ENCODE peak calls at places on chromosomes 13 and 19, in seven cellular contexts. One of them, this sample, is unnamed.

GRCh38 chr13:20206836-20207235 is 14.1 kb upstream of the GJB2 start:
- DNase-seq in IMR-90: no peak
- DNase-seq in mesendoderm: no peak
- DNase-seq in mesenchymal stem cell: no peak
- DNase-seq in neuronal stem cell: no peak
- DNase-seq in H1: no peak
- DNase-seq in H9: no peak
- DNase-seq in this sample: no peak

GRCh38 chr13:33364192-33364591 is 78.6 kb upstream of the STARD13 start:
- DNase-seq in H9: no peak
- DNase-seq in neuronal stem cell: no peak
- DNase-seq in IMR-90: no peak
- DNase-seq in mesenchymal stem cell: no peak
- DNase-seq in H1: no peak
- DNase-seq in mesendoderm: no peak
- DNase-seq in this sample: no peak

GRCh38 chr13:110819203-110820014 is 95.5 kb downstream of the ANKRD10 start:
- DNase-seq in neuronal stem cell: peak; percentile 79
- DNase-seq in H9: peak; percentile 84
- DNase-seq in IMR-90: peak; percentile 58
- DNase-seq in mesendoderm: peak; percentile 79
- DNase-seq in mesenchymal stem cell: peak; percentile 66
- DNase-seq in H1: peak; percentile 93
- DNase-seq in this sample: peak; percentile 76

GRCh38 chr19:4098493-4098892 is 25.4 kb downstream of the MAP2K2 start:
- DNase-seq in H9: no peak
- DNase-seq in mesendoderm: no peak
- DNase-seq in IMR-90: no peak
- DNase-seq in neuronal stem cell: no peak
- DNase-seq in mesenchymal stem cell: no peak
- DNase-seq in H1: no peak
- DNase-seq in this sample: no peak

GRCh38 chr13:45422731-45423130 is 4.6 kb upstream of the SLC25A30 start:
- DNase-seq in neuronal stem cell: no peak
- DNase-seq in mesenchymal stem cell: no peak
- DNase-seq in mesendoderm: no peak
- DNase-seq in H1: peak; percentile 47
- DNase-seq in H9: no peak
- DNase-seq in IMR-90: no peak
- DNase-seq in this sample: no peak

GRCh38 chr19:40235238-40236025 is 8.9 kb upstream of the CCNP start:
- DNase-seq in mesenchymal stem cell: no peak
- DNase-seq in neuronal stem cell: no peak
- DNase-seq in IMR-90: no peak
- DNase-seq in H1: no peak
- DNase-seq in H9: peak; percentile 60
- DNase-seq in mesendoderm: peak; percentile 14
- DNase-seq in this sample: no peak

GRCh38 chr13:96020155-96020575 is 33.0 kb downstream of the UGGT2 start:
- DNase-seq in mesendoderm: peak; percentile 83
- DNase-seq in mesenchymal stem cell: peak; percentile 68
- DNase-seq in H9: peak; percentile 46
- DNase-seq in neuronal stem cell: peak; percentile 70
- DNase-seq in H1: no peak
- DNase-seq in IMR-90: peak; percentile 67
- DNase-seq in this sample: peak; percentile 65

GRCh38 chr13:110103479-110103878 is 203.5 kb downstream of the COL4A1 start:
- DNase-seq in H9: no peak
- DNase-seq in IMR-90: no peak
- DNase-seq in mesenchymal stem cell: no peak
- DNase-seq in mesendoderm: no peak
- DNase-seq in H1: no peak
- DNase-seq in neuronal stem cell: no peak
- DNase-seq in this sample: no peak

GRCh38 chr19:44753619-44753931 is 5.1 kb downstream of the BCL3 start:
- DNase-seq in H9: no peak
- DNase-seq in neuronal stem cell: no peak
- DNase-seq in H1: no peak
- DNase-seq in IMR-90: no peak
- DNase-seq in mesendoderm: no peak
- DNase-seq in mesenchymal stem cell: no peak
- DNase-seq in this sample: no peak

GRCh38 chr19:44113784-44114390 is 688 bp downstream of the ZNF225 start:
- DNase-seq in H1: no peak
- DNase-seq in mesendoderm: peak; percentile 15
- DNase-seq in neuronal stem cell: peak; percentile 3
- DNase-seq in H9: peak; percentile 29
- DNase-seq in mesenchymal stem cell: no peak
- DNase-seq in IMR-90: peak; percentile 27
- DNase-seq in this sample: no peak

GRCh38 chr13:66977156-66977555 is 253.0 kb downstream of the PCDH9 start:
- DNase-seq in mesendoderm: no peak
- DNase-seq in mesenchymal stem cell: no peak
- DNase-seq in neuronal stem cell: no peak
- DNase-seq in H9: no peak
- DNase-seq in IMR-90: peak; percentile 41
- DNase-seq in H1: no peak
- DNase-seq in this sample: no peak

GRCh38 chr19:18349524-18350128 is 9.2 kb downstream of the PGPEP1 start:
- DNase-seq in H1: peak; percentile 75
- DNase-seq in mesenchymal stem cell: peak; percentile 61
- DNase-seq in H9: no peak
- DNase-seq in IMR-90: peak; percentile 65
- DNase-seq in mesendoderm: peak; percentile 51
- DNase-seq in neuronal stem cell: no peak
- DNase-seq in this sample: peak; percentile 47

GRCh38 chr19:35039881-35040456 is 1.6 kb upstream of the HPN start:
- DNase-seq in neuronal stem cell: no peak
- DNase-seq in mesendoderm: no peak
- DNase-seq in H9: peak; percentile 29
- DNase-seq in mesenchymal stem cell: no peak
- DNase-seq in IMR-90: no peak
- DNase-seq in H1: peak; percentile 66
- DNase-seq in this sample: no peak

GRCh38 chr19:36514012-36514612 is 14.0 kb downstream of the ZNF260 start:
- DNase-seq in neuronal stem cell: no peak
- DNase-seq in mesendoderm: peak; percentile 54
- DNase-seq in IMR-90: no peak
- DNase-seq in H1: no peak
- DNase-seq in H9: no peak
- DNase-seq in mesenchymal stem cell: no peak
- DNase-seq in this sample: no peak

GRCh38 chr13:50691682-50692263 is 151.7 kb downstream of the DLEU7 start:
- DNase-seq in neuronal stem cell: no peak
- DNase-seq in H1: no peak
- DNase-seq in mesendoderm: no peak
- DNase-seq in mesenchymal stem cell: peak; percentile 62
- DNase-seq in IMR-90: no peak
- DNase-seq in H9: no peak
- DNase-seq in this sample: peak; percentile 28

GRCh38 chr13:27476943-27477681 is 26.7 kb upstream of the MTIF3 start:
- DNase-seq in H1: no peak
- DNase-seq in IMR-90: peak; percentile 50
- DNase-seq in mesenchymal stem cell: peak; percentile 44
- DNase-seq in neuronal stem cell: no peak
- DNase-seq in H9: no peak
- DNase-seq in mesendoderm: no peak
- DNase-seq in this sample: no peak

GRCh38 chr19:41376998-41377365 is 649 bp downstream of the TMEM91 start:
- DNase-seq in H9: no peak
- DNase-seq in mesenchymal stem cell: no peak
- DNase-seq in neuronal stem cell: no peak
- DNase-seq in IMR-90: no peak
- DNase-seq in mesendoderm: no peak
- DNase-seq in H1: no peak
- DNase-seq in this sample: no peak

GRCh38 chr19:16153582-16154336 is 10.3 kb downstream of the HSH2D start:
- DNase-seq in neuronal stem cell: no peak
- DNase-seq in mesenchymal stem cell: no peak
- DNase-seq in IMR-90: no peak
- DNase-seq in H1: no peak
- DNase-seq in mesendoderm: peak; percentile 40
- DNase-seq in H9: no peak
- DNase-seq in this sample: no peak

GRCh38 chr13:107035778-107036177 is 467.8 kb upstream of the ARGLU1 start:
- DNase-seq in H1: no peak
- DNase-seq in mesendoderm: no peak
- DNase-seq in H9: no peak
- DNase-seq in mesenchymal stem cell: no peak
- DNase-seq in IMR-90: peak; percentile 89
- DNase-seq in neuronal stem cell: no peak
- DNase-seq in this sample: no peak

GRCh38 chr19:38134538-38135149 is 89.4 kb downstream of the DPF1 start:
- DNase-seq in H1: peak; percentile 69
- DNase-seq in mesendoderm: peak; percentile 67
- DNase-seq in IMR-90: peak; percentile 37
- DNase-seq in neuronal stem cell: peak; percentile 49
- DNase-seq in mesenchymal stem cell: peak; percentile 43
- DNase-seq in H9: peak; percentile 55
- DNase-seq in this sample: no peak

GRCh38 chr19:27793128-27793643 is 1419.8 kb downstream of the UQCRFS1 start:
- DNase-seq in H9: peak; percentile 96
- DNase-seq in H1: peak; percentile 83
- DNase-seq in mesenchymal stem cell: peak; percentile 77
- DNase-seq in mesendoderm: peak; percentile 98
- DNase-seq in neuronal stem cell: peak; percentile 65
- DNase-seq in IMR-90: peak; percentile 58
- DNase-seq in this sample: no peak

GRCh38 chr13:31824705-31825512 is 85.6 kb downstream of the RXFP2 start:
- DNase-seq in mesenchymal stem cell: peak; percentile 34
- DNase-seq in mesendoderm: peak; percentile 21
- DNase-seq in IMR-90: peak; percentile 16
- DNase-seq in neuronal stem cell: no peak
- DNase-seq in H9: no peak
- DNase-seq in H1: no peak
- DNase-seq in this sample: peak; percentile 4

GRCh38 chr19:8501547-8501946 is 893 bp downstream of the PRAM1 start:
- DNase-seq in neuronal stem cell: no peak
- DNase-seq in mesenchymal stem cell: no peak
- DNase-seq in IMR-90: no peak
- DNase-seq in H1: no peak
- DNase-seq in mesendoderm: no peak
- DNase-seq in H9: no peak
- DNase-seq in this sample: peak; percentile 22
- H2AK5ac ChIP-seq in neuronal stem cell: no peak overlapping the region
- H2AK5ac ChIP-seq in mesenchymal stem cell: no peak overlapping the region
- H2AK5ac ChIP-seq in IMR-90: no peak overlapping the region
- H2AK5ac ChIP-seq in H1: no peak overlapping the region
- H2AK5ac ChIP-seq in mesendoderm: no peak overlapping the region
- H2AK5ac ChIP-seq in H9: no peak overlapping the region
- H2AK5ac ChIP-seq in this sample: no peak overlapping the region

GRCh38 chr19:47801270-47801669 is 3.1 kb downstream of the TPRX1 start:
- DNase-seq in H9: no peak
- DNase-seq in neuronal stem cell: no peak
- DNase-seq in mesenchymal stem cell: no peak
- DNase-seq in IMR-90: no peak
- DNase-seq in mesendoderm: no peak
- DNase-seq in H1: no peak
- DNase-seq in this sample: no peak

GRCh38 chr19:47805313-47805712 is 962 bp upstream of the TPRX1 start:
- DNase-seq in H9: no peak
- DNase-seq in H1: no peak
- DNase-seq in IMR-90: no peak
- DNase-seq in neuronal stem cell: no peak
- DNase-seq in mesendoderm: no peak
- DNase-seq in mesenchymal stem cell: no peak
- DNase-seq in this sample: no peak

GRCh38 chr19:47802521-47803043 is 1.8 kb downstream of the TPRX1 start:
- DNase-seq in mesenchymal stem cell: no peak
- DNase-seq in mesendoderm: no peak
- DNase-seq in H9: no peak
- DNase-seq in IMR-90: no peak
- DNase-seq in neuronal stem cell: no peak
- DNase-seq in H1: no peak
- DNase-seq in this sample: no peak

GRCh38 chr19:47806435-47806834 is 2.1 kb upstream of the TPRX1 start:
- DNase-seq in neuronal stem cell: no peak
- DNase-seq in mesenchymal stem cell: no peak
- DNase-seq in H9: no peak
- DNase-seq in mesendoderm: no peak
- DNase-seq in IMR-90: no peak
- DNase-seq in H1: no peak
- DNase-seq in this sample: no peak
- H2AK5ac ChIP-seq in neuronal stem cell: no peak overlapping the region
- H2AK5ac ChIP-seq in mesenchymal stem cell: no peak overlapping the region
- H2AK5ac ChIP-seq in H9: no peak overlapping the region
- H2AK5ac ChIP-seq in mesendoderm: no peak overlapping the region
- H2AK5ac ChIP-seq in IMR-90: no peak overlapping the region
- H2AK5ac ChIP-seq in H1: no peak overlapping the region
- H2AK5ac ChIP-seq in this sample: no peak overlapping the region

DNA sequence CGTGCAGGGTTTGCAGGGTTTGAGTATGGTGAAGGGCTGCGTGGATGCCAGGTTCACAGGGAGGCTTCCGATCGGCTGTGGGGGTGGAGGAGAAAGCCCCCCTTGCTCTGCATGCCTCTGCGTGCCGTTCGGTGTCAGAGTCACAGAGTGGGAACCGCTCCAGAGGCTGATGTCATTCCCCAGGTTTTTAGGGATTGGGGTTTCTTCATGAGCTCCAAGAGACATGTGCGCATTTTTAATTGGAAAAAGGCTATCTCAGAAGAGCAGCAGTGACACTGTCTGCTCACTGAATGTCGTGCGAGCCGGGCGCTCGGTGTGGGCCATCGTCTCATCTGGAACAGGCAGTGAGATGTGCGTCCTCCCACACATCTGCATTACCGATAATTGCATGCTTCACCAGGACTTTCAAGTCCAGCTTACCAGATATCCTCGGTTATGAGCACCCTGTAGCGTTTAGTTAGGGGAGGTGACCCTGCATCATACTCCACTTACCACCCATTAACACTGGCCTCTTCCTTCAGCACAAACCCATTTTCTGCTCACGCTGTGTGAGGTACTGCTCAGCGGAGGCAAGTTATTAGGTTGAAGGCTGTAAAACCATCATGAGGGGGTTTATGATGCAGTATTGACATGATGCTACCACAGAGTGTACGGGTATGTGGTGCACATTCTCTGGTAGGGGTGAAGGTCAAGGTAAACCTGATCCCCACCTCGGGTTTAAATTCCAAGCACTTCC is 1.7 kb downstream of the MCF2L start:
- DNase-seq in H9: no peak
- DNase-seq in IMR-90: no peak
- DNase-seq in H1: no peak
- DNase-seq in neuronal stem cell: no peak
- DNase-seq in mesendoderm: no peak
- DNase-seq in mesenchymal stem cell: no peak
- DNase-seq in this sample: no peak
- H2AK5ac ChIP-seq in H9: no peak overlapping the region
- H2AK5ac ChIP-seq in IMR-90: no peak overlapping the region
- H2AK5ac ChIP-seq in H1: no peak overlapping the region
- H2AK5ac ChIP-seq in neuronal stem cell: no peak overlapping the region
- H2AK5ac ChIP-seq in mesendoderm: no peak overlapping the region
- H2AK5ac ChIP-seq in mesenchymal stem cell: no peak overlapping the region
- H2AK5ac ChIP-seq in this sample: no peak overlapping the region

DNA sequence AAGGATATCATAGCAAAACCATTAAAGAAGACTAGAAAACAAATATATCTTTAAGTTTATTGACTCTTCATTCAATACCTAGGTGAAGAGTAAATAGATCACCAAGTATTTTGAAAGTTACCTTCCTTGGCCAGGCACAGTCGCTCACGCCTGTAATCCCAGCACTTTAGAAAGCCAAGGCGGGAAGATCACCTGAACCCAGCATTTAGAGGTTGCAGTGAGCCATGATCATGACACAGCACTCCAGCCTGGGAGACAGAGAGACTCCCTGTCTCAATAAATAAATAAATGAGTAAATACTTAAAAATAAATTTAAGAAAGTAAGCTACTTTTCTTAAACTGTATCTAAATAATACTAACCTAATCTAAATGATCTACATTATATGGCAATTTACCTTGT is 8.9 kb upstream of the WBP4 start:
- DNase-seq in H1: no peak
- DNase-seq in mesendoderm: peak; percentile 13
- DNase-seq in IMR-90: no peak
- DNase-seq in mesenchymal stem cell: no peak
- DNase-seq in neuronal stem cell: no peak
- DNase-seq in H9: no peak
- DNase-seq in this sample: no peak
- H2AK5ac ChIP-seq in H1: no peak overlapping the region
- H2AK5ac ChIP-seq in mesendoderm: no peak overlapping the region
- H2AK5ac ChIP-seq in IMR-90: peak overlapping the region; percentile 64
- H2AK5ac ChIP-seq in mesenchymal stem cell: no peak overlapping the region
- H2AK5ac ChIP-seq in neuronal stem cell: no peak overlapping the region
- H2AK5ac ChIP-seq in H9: no peak overlapping the region
- H2AK5ac ChIP-seq in this sample: no peak overlapping the region

This sample was measured in trophoblast cell.